ENCODE peak calls at places on chromosomes 5 and 9, in six cellular contexts. L, J, D, Z, T and G are unnamed samples. For H3K27me3, the result is how much of the 10 kb centered on the place peaks cover.

GRCh38 chr5:57937025-57937424 is 454.4 kb upstream of the ACTBL2 start:
- DNase-seq in L (peak), J (no peak), D (no peak), Z (no peak), T (no peak), G (peak)

GRCh38 chr9:71760901-71761300 is 7.4 kb downstream of the CEMIP2 start:
- DNase-seq in L (peak), J (no peak), D (peak), Z (no peak), T (no peak), G (no peak)

GRCh38 chr5:56591081-56591480 is 224.3 kb upstream of the MAP3K1 start:
- DNase-seq in L (no peak), J (no peak), D (no peak), Z (no peak), T (no peak), G (no peak)

GRCh38 chr5:123538670-123539459 is 26.9 kb downstream of the CSNK1G3 start:
- DNase-seq in L (peak), J (no peak), D (peak), Z (no peak), T (no peak), G (no peak)

GRCh38 chr5:6607559-6607936 is 25.3 kb downstream of the NSUN2 start:
- DNase-seq in L (no peak), J (no peak), D (no peak), Z (no peak), T (no peak), G (no peak)

GRCh38 chr5:167355370-167355769 is 936.1 kb upstream of the WWC1 start:
- DNase-seq in L (no peak), J (no peak), D (peak), Z (no peak), T (no peak), G (no peak)

GRCh38 chr9:27726244-27727141 is 153.2 kb upstream of the C9orf72 start:
- DNase-seq in L (peak), J (peak), D (peak), Z (peak), T (peak), G (peak)

GRCh38 chr5:30525353-30525752 is 668.1 kb upstream of the CDH6 start:
- DNase-seq in L (no peak), J (no peak), D (no peak), Z (no peak), T (no peak), G (no peak)

GRCh38 chr5:150637245-150638052 is 3.0 kb upstream of the SYNPO start:
- DNase-seq in L (peak), J (no peak), D (peak), Z (no peak), T (no peak), G (peak)

GRCh38 chr9:81456431-81456970 is 232.8 kb downstream of the TLE1 start:
- DNase-seq in L (peak), J (no peak), D (no peak), Z (no peak), T (no peak), G (no peak)

GRCh38 chr9:13962006-13962405 is 351.9 kb downstream of the NFIB start:
- DNase-seq in L (no peak), J (no peak), D (no peak), Z (no peak), T (no peak), G (no peak)

GRCh38 chr9:115399026-115399425 is 281.1 kb upstream of the TNC start:
- DNase-seq in L (no peak), J (no peak), D (no peak), Z (no peak), T (no peak), G (no peak)

GRCh38 chr5:10595678-10596309 is 31.9 kb downstream of the ANKRD33B start:
- DNase-seq in L (peak), J (no peak), D (no peak), Z (no peak), T (peak), G (peak)

GRCh38 chr9:124791106-124791505 is 14.2 kb downstream of the OLFML2A start:
- DNase-seq in L (no peak), J (no peak), D (no peak), Z (no peak), T (no peak), G (no peak)

GRCh38 chr5:110269478-110270142 is 456.9 kb downstream of the TMEM232 start:
- DNase-seq in L (no peak), J (no peak), D (no peak), Z (no peak), T (no peak), G (no peak)

GRCh38 chr9:91241909-91242308 is 119.8 kb downstream of the AUH start:
- DNase-seq in L (no peak), J (peak), D (no peak), Z (no peak), T (no peak), G (no peak)

GRCh38 chr5:13919087-13919486 is 25.4 kb downstream of the DNAH5 start:
- DNase-seq in L (no peak), J (no peak), D (no peak), Z (no peak), T (no peak), G (no peak)

GRCh38 chr5:132526974-132527564 is 16.3 kb downstream of the IL5 start:
- DNase-seq in L (no peak), J (no peak), D (no peak), Z (no peak), T (no peak), G (no peak)

GRCh38 chr5:149872351-149873040 is 72.1 kb downstream of the PDE6A start:
- DNase-seq in L (no peak), J (no peak), D (no peak), Z (no peak), T (no peak), G (no peak)

GRCh38 chr5:116718317-116718716 is 143.7 kb upstream of the SEMA6A start:
- DNase-seq in L (no peak), J (no peak), D (no peak), Z (no peak), T (no peak), G (no peak)

GRCh38 chr5:127567026-127567768 is 49.8 kb downstream of the PRRC1 start:
- DNase-seq in L (no peak), J (no peak), D (no peak), Z (no peak), T (no peak), G (no peak)

GRCh38 chr9:6567140-6567591 is 78.4 kb downstream of the GLDC start:
- DNase-seq in L (peak), J (no peak), D (no peak), Z (peak), T (peak), G (peak)

GRCh38 chr9:93958875-93959682 is 3.9 kb upstream of the BARX1 start:
- DNase-seq in L (no peak), J (peak), D (peak), Z (no peak), T (no peak), G (no peak)

GRCh38 chr5:129904102-129904666 is at the start of gene CHSY3:
- DNase-seq in L (peak), J (peak), D (peak), Z (peak), T (no peak), G (peak)

DNA sequence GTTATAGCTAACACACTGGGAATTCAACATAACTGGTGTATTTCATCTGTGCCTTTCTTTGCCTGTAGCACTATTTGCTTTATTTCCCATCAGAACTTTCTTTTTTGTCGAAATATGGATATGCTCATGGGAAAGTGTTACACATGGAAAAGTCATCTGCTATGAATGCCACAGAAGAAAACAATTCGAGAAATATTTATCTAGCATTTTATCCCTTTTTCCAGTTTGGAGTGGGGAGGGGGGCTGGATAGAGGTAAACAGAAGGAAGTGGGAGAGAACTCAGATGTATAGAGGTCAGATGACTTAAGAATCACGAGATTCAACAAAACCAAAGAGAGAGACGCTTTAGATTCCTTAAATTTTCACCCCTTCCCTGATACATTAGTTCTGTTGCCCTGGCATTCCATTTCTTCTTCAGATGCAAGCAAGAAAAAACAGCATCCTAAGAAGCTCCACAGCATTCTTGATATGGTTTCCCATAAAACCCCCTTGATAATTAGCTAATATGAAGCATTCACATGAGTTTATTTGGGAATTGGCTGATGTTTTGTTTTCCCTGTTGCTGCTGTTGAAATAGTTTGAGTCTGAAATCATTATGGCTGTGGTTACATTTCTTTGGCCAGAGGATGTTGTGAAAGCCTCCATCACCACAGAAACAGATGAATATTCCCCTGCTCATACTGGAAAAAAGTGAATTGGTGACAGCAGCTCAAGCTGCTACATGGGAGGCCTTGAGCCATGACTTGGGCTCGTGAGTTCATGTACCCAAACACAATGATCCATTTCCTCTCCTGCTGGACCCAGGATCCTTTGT is 335.8 kb upstream of the DAB2 start:
- DNase-seq in L (peak), J (no peak), D (no peak), Z (no peak), T (peak), G (peak)
- H3K27ac ChIP-seq in L (peak), J (peak), D (no peak), Z (no peak), T (no peak), G (peak)

DNA sequence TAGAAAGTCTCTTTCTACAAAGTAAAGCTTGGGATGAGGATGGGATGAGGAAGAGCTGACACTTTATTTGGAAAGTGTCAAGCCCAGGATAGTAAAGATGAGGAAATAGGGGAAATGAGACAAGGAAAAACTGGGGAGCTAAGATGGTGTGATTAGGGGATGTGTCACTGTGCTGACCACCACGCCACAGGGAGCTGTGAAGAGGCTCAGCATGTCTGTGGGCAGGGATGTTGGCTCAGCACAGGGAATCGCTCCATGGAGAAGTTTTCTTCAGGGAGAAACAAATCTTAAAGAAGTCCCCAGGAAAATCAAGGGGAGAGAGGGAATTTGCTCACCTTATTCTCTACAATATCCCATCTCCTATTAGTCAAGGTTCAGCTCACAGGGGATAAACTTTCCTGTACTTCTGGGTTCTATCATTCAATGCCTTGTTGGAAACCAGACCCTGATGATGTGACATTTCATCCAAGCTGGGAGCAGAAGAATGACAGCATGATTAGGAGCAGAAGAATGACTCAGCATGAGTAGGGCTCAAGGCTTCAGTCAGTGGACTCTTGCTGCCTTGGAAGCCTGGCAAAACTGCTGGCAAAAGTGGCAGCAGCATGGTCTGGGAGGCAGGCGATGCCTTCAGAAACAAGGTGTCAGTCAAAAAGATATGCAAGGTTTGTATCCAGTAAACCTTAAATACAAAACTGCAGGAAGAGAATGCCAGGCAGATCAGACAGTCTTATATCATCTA is 4.9 kb downstream of the HSPB3 start:
- DNase-seq in L (peak), J (no peak), D (no peak), Z (no peak), T (no peak), G (no peak)
- TF ChIP-seq CTCF in L (no peak), J (no peak), D (no peak), Z (no peak), T (no peak), G (no peak)

GRCh38 chr5:107565791-107566536 is 104.8 kb downstream of the EFNA5 start:
- DNase-seq in L (peak), J (no peak), D (peak), Z (no peak), T (no peak), G (no peak)

GRCh38 chr5:107563957-107564544 is 106.7 kb downstream of the EFNA5 start:
- DNase-seq in L (no peak), J (no peak), D (no peak), Z (no peak), T (no peak), G (no peak)

GRCh38 chr5:107567901-107568671 is 102.7 kb downstream of the EFNA5 start:
- DNase-seq in L (no peak), J (no peak), D (peak), Z (no peak), T (no peak), G (no peak)

GRCh38 chr5:107564896-107565295 is 105.8 kb downstream of the EFNA5 start:
- DNase-seq in L (peak), J (no peak), D (no peak), Z (no peak), T (no peak), G (no peak)

DNA sequence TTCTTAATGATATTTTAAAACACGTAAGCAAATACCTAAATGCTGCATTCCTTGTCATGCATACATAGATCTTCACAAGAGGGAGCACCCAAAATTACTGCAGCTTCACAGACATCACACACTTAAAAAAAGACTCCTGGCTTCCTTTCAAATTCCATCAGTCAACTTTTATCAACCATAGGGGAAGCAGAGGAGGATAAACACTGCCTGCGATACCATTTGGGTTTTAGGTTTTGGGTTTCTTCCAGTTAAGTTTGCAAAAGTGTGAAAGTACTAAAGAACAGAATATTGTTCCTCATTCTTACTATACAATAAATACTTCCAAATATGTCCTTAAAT is 104.2 kb downstream of the EFNA5 start:
- DNase-seq in L (peak), J (no peak), D (no peak), Z (no peak), T (no peak), G (no peak)
- H3K27me3 ChIP-seq in L (under half), J (under half), D (under half), Z (under half), T (under half), G (under half)

DNA sequence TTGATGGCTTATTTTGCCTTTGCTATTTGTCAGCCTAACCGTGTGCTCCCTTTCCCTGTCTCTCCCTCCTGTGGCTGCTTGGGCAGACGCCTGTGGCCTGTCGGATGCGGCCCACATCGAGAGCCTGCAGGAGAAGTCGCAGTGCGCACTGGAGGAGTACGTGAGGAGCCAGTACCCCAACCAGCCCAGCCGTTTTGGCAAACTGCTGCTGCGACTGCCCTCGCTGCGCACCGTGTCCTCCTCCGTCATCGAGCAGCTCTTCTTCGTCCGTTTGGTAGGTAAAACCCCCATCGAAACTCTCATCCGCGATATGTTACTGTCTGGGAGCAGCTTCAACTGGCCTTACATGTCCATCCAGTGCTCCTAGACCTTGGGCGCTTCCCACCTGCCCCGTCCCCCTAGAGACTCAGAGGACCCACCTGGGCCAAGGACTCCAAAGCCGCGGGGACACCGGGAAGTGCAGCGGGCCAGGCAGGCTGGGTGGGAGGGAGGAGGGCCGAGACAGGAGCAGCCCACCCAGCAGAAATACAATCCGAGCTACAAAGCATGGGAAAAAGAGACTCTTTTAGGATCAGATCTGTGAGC is 10.5 kb downstream of the NR2F1 start:
- DNase-seq in L (no peak), J (no peak), D (peak), Z (no peak), T (no peak), G (no peak)
- H3K27ac ChIP-seq in L (peak), J (no peak), D (no peak), Z (peak), T (no peak), G (peak)